ENCODE peak calls at places on chromosomes 1 and 21, in seven cellular contexts. K, L, Z, C, N, E and U are unnamed samples.

GRCh38 chr1:195738971-195739650 is 869.1 kb downstream of the KCNT2 start:
- DNase-seq in K (no peak), L (no peak), Z (no peak), C (no peak), N (no peak), E (no peak), U (peak; percentile 28)

GRCh38 chr1:221892301-221892830 is 150.5 kb upstream of the DUSP10 start:
- DNase-seq in K (no peak), L (no peak), Z (no peak), C (no peak), N (no peak), E (no peak), U (no peak)

GRCh38 chr1:222629921-222630535 is 12.1 kb downstream of the MIA3 start:
- DNase-seq in K (no peak), L (no peak), Z (no peak), C (no peak), N (no peak), E (no peak), U (no peak)

GRCh38 chr1:16076871-16077250 is 3.4 kb upstream of the FAM131C start:
- DNase-seq in K (no peak), L (no peak), Z (peak; percentile 59), C (no peak), N (peak; percentile 82), E (no peak), U (no peak)

GRCh38 chr1:24263746-24264145 is 55.4 kb upstream of the GRHL3 start:
- DNase-seq in K (no peak), L (no peak), Z (no peak), C (no peak), N (no peak), E (no peak), U (no peak)

GRCh38 chr1:202329891-202330290 is 11.8 kb downstream of the UBE2T start:
- DNase-seq in K (no peak), L (no peak), Z (no peak), C (no peak), N (no peak), E (no peak), U (no peak)

GRCh38 chr21:36966066-36966845 is at the start of gene HLCS:
- DNase-seq in K (peak; percentile 94), L (peak; percentile 75), Z (no peak), C (peak; percentile 59), N (peak; percentile 89), E (no peak), U (peak; percentile 86)

GRCh38 chr21:41821081-41821755 is 54.4 kb upstream of the RIPK4 start:
- DNase-seq in K (no peak), L (no peak), Z (no peak), C (no peak), N (no peak), E (no peak), U (no peak)

GRCh38 chr1:42784547-42784945 is 245 bp upstream of the TMEM269 start:
- DNase-seq in K (no peak), L (no peak), Z (no peak), C (no peak), N (no peak), E (no peak), U (no peak)

GRCh38 chr1:68116643-68117235 is 66.3 kb upstream of the DIRAS3 start:
- DNase-seq in K (peak; percentile 48), L (peak; percentile 67), Z (peak; percentile 32), C (peak; percentile 30), N (peak; percentile 44), E (no peak), U (no peak)

GRCh38 chr1:155940531-155940992 is 876 bp upstream of the RXFP4 start:
- DNase-seq in K (no peak), L (no peak), Z (no peak), C (peak; percentile 86), N (peak; percentile 74), E (no peak), U (no peak)

GRCh38 chr21:25039461-25040380 is 567.6 kb downstream of the MRPL39 start:
- DNase-seq in K (no peak), L (no peak), Z (no peak), C (no peak), N (no peak), E (peak; percentile 82), U (no peak)

GRCh38 chr1:12615916-12616708 is 1.9 kb downstream of the DHRS3 start:
- DNase-seq in K (peak; percentile 65), L (peak; percentile 78), Z (no peak), C (peak; percentile 97), N (no peak), E (no peak), U (peak; percentile 83)

GRCh38 chr1:226654046-226654445 is 85.0 kb downstream of the ITPKB start:
- DNase-seq in K (no peak), L (no peak), Z (no peak), C (peak; percentile 17), N (no peak), E (no peak), U (no peak)

GRCh38 chr21:32392299-32392879 is 423 bp downstream of the URB1 start:
- DNase-seq in K (peak; percentile 34), L (no peak), Z (no peak), C (no peak), N (no peak), E (no peak), U (no peak)

GRCh38 chr1:5891736-5892135 is 100.5 kb downstream of the NPHP4 start:
- DNase-seq in K (no peak), L (no peak), Z (no peak), C (no peak), N (no peak), E (no peak), U (no peak)

GRCh38 chr1:18539171-18539570 is 58.4 kb downstream of the KLHDC7A start:
- DNase-seq in K (no peak), L (peak; percentile 27), Z (no peak), C (no peak), N (no peak), E (no peak), U (no peak)

GRCh38 chr1:208235983-208236761 is 8.0 kb downstream of the PLXNA2 start:
- DNase-seq in K (peak; percentile 75), L (no peak), Z (no peak), C (peak; percentile 85), N (no peak), E (no peak), U (no peak)

GRCh38 chr21:36854391-36854790 is 112.1 kb downstream of the HLCS start:
- DNase-seq in K (peak; percentile 72), L (peak; percentile 81), Z (no peak), C (peak; percentile 52), N (peak; percentile 68), E (no peak), U (no peak)

GRCh38 chr1:163439506-163439905 is 117.8 kb downstream of the NUF2 start:
- DNase-seq in K (no peak), L (no peak), Z (no peak), C (no peak), N (no peak), E (no peak), U (no peak)

GRCh38 chr1:168672278-168672677 is 56.7 kb downstream of the DPT start:
- DNase-seq in K (no peak), L (no peak), Z (no peak), C (no peak), N (no peak), E (no peak), U (no peak)

GRCh38 chr1:175870217-175870616 is 126.8 kb upstream of the TNR start:
- DNase-seq in K (no peak), L (no peak), Z (no peak), C (no peak), N (no peak), E (no peak), U (no peak)

GRCh38 chr1:223700388-223700918 is 11.9 kb upstream of the CAPN2 start:
- DNase-seq in K (no peak), L (no peak), Z (peak; percentile 38), C (no peak), N (no peak), E (no peak), U (no peak)
- TF ChIP-seq JUND in K (no peak), L (no peak), Z (no peak), C (no peak), N (no peak), E (no peak), U (no peak)

GRCh38 chr1:234326493-234327366 is 46.5 kb upstream of the COA6 start:
- DNase-seq in K (peak; percentile 71), L (peak; percentile 88), Z (peak; percentile 19), C (peak; percentile 24), N (peak; percentile 72), E (no peak), U (peak; percentile 73)
- TF ChIP-seq JUND in K (peak; percentile 41), L (no peak), Z (no peak), C (no peak), N (no peak), E (no peak), U (no peak)

DNA sequence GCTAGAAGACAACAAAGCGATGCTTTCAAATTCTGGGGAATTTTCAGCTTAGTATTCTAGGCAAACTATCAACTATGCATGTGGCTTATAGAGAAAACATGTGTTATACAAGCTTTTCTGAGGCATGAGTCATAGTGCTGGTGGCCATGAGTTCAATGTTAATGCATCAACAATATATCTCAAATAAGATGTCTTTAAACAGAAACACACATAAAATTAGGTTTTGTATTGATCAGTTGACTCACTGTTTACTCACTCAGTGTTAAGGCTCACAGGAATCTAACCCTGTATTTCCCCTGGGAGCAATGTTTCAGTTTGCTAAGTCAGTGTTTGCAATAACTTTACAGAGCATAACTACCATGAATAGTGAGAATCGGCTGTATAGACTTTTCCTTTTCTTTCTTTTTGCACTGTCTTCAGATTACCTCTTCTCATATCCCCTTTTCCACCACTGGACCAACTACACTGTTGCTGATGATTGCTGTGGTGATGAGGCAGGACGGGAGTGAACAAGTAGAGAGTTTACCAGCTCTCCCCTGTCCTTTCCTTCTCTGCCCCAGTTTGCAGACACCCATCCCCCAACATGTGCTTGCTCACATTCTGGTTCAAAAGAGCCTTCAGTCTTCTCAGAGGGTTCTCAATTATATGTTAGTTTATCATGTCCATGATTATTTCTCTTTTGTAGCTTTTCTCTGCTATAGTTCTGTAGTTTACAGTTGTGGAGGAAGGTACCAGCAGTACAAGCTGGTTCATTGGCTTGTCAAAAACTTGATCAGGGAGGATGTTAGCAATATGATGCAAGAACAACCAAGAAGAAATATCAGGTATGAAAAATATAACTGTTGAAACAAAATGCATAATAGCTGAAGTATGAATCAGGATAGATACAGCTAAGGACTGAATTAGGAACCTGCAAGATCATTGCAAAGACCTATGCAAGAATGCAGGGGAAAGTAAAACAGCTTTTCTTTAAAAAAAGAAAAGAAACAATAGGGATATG is 23.9 kb downstream of the CD2 start:
- DNase-seq in K (no peak), L (peak; percentile 28), Z (no peak), C (peak; percentile 43), N (no peak), E (no peak), U (peak; percentile 5)
- TF ChIP-seq JUND in K (peak; percentile 36), L (no peak), Z (no peak), C (peak; percentile 55), N (no peak), E (no peak), U (peak; percentile 39)

GRCh38 chr1:184424945-184425344 is 38.1 kb downstream of the C1orf21 start:
- DNase-seq in K (no peak), L (no peak), Z (no peak), C (no peak), N (no peak), E (no peak), U (no peak)

GRCh38 chr1:184427722-184428121 is 40.9 kb downstream of the C1orf21 start:
- DNase-seq in K (no peak), L (no peak), Z (no peak), C (no peak), N (no peak), E (no peak), U (no peak)

GRCh38 chr1:184425449-184426277 is 38.8 kb downstream of the C1orf21 start:
- DNase-seq in K (no peak), L (no peak), Z (no peak), C (no peak), N (no peak), E (no peak), U (no peak)

GRCh38 chr1:184424171-184424570 is 37.3 kb downstream of the C1orf21 start:
- DNase-seq in K (no peak), L (no peak), Z (no peak), C (no peak), N (no peak), E (no peak), U (no peak)

GRCh38 chr1:184426278-184426674 is 39.4 kb downstream of the C1orf21 start:
- DNase-seq in K (no peak), L (no peak), Z (no peak), C (no peak), N (no peak), E (no peak), U (no peak)
- TF ChIP-seq JUND in K (no peak), L (no peak), Z (no peak), C (no peak), N (no peak), E (no peak), U (no peak)